ENCODE peak calls at places on chromosomes 12 and 14, in eight cellular contexts. One of them, this sample, is unnamed.

GRCh38 chr12:51819851-51820720 is 28.4 kb downstream of the FIGNL2 start:
- DNase-seq in midbrain: peak
- DNase-seq in NCI-H1092 treated with DMSO at 0.1 percent for 48 hours: peak
- DNase-seq in CD8-positive, alpha-beta memory T cell: no peak
- DNase-seq in lower lobe of right lung: peak
- DNase-seq in GM04504: no peak
- DNase-seq in stimulated activated CD4-positive, alpha-beta T cell treated with anti-CD3 and anti-CD28 coated beads, Interleukin-4, amount 100 ng/mL, for 48 hours: peak
- DNase-seq in T follicular helper cell: no peak
- DNase-seq in this sample: no peak

GRCh38 chr12:118357327-118358007 is 15.2 kb downstream of the TAOK3 start:
- DNase-seq in NCI-H1092 treated with DMSO at 0.1 percent for 48 hours: peak
- DNase-seq in T follicular helper cell: peak
- DNase-seq in CD8-positive, alpha-beta memory T cell: peak
- DNase-seq in midbrain: peak
- DNase-seq in GM04504: no peak
- DNase-seq in stimulated activated CD4-positive, alpha-beta T cell treated with anti-CD3 and anti-CD28 coated beads, Interleukin-4, amount 100 ng/mL, for 48 hours: no peak
- DNase-seq in lower lobe of right lung: no peak
- DNase-seq in this sample: peak

GRCh38 chr12:25352078-25352918 is 101.6 kb upstream of the KRAS start:
- DNase-seq in NCI-H1092 treated with DMSO at 0.1 percent for 48 hours: no peak
- DNase-seq in stimulated activated CD4-positive, alpha-beta T cell treated with anti-CD3 and anti-CD28 coated beads, Interleukin-4, amount 100 ng/mL, for 48 hours: no peak
- DNase-seq in T follicular helper cell: no peak
- DNase-seq in lower lobe of right lung: no peak
- DNase-seq in GM04504: no peak
- DNase-seq in midbrain: no peak
- DNase-seq in CD8-positive, alpha-beta memory T cell: no peak
- DNase-seq in this sample: no peak

GRCh38 chr14:101704140-101704539 is 57.4 kb upstream of the PPP2R5C start:
- DNase-seq in stimulated activated CD4-positive, alpha-beta T cell treated with anti-CD3 and anti-CD28 coated beads, Interleukin-4, amount 100 ng/mL, for 48 hours: no peak
- DNase-seq in CD8-positive, alpha-beta memory T cell: no peak
- DNase-seq in T follicular helper cell: no peak
- DNase-seq in midbrain: no peak
- DNase-seq in lower lobe of right lung: no peak
- DNase-seq in GM04504: no peak
- DNase-seq in NCI-H1092 treated with DMSO at 0.1 percent for 48 hours: no peak
- DNase-seq in this sample: no peak

GRCh38 chr14:24310666-24311604 is at the start of gene LTB4R:
- DNase-seq in T follicular helper cell: peak
- DNase-seq in stimulated activated CD4-positive, alpha-beta T cell treated with anti-CD3 and anti-CD28 coated beads, Interleukin-4, amount 100 ng/mL, for 48 hours: no peak
- DNase-seq in midbrain: peak
- DNase-seq in CD8-positive, alpha-beta memory T cell: peak
- DNase-seq in NCI-H1092 treated with DMSO at 0.1 percent for 48 hours: no peak
- DNase-seq in lower lobe of right lung: peak
- DNase-seq in GM04504: peak
- DNase-seq in this sample: peak

GRCh38 chr12:67720383-67720856 is 71.9 kb downstream of the DYRK2 start:
- DNase-seq in NCI-H1092 treated with DMSO at 0.1 percent for 48 hours: no peak
- DNase-seq in midbrain: peak
- DNase-seq in stimulated activated CD4-positive, alpha-beta T cell treated with anti-CD3 and anti-CD28 coated beads, Interleukin-4, amount 100 ng/mL, for 48 hours: no peak
- DNase-seq in CD8-positive, alpha-beta memory T cell: no peak
- DNase-seq in T follicular helper cell: no peak
- DNase-seq in lower lobe of right lung: no peak
- DNase-seq in GM04504: peak
- DNase-seq in this sample: no peak

GRCh38 chr12:95605875-95606274 is 54.6 kb upstream of the USP44 start:
- DNase-seq in stimulated activated CD4-positive, alpha-beta T cell treated with anti-CD3 and anti-CD28 coated beads, Interleukin-4, amount 100 ng/mL, for 48 hours: no peak
- DNase-seq in T follicular helper cell: no peak
- DNase-seq in midbrain: no peak
- DNase-seq in NCI-H1092 treated with DMSO at 0.1 percent for 48 hours: no peak
- DNase-seq in lower lobe of right lung: no peak
- DNase-seq in CD8-positive, alpha-beta memory T cell: no peak
- DNase-seq in GM04504: no peak
- DNase-seq in this sample: no peak

GRCh38 chr14:39265032-39265431 is 31.3 kb downstream of the MIA2 start:
- DNase-seq in NCI-H1092 treated with DMSO at 0.1 percent for 48 hours: peak
- DNase-seq in T follicular helper cell: no peak
- DNase-seq in midbrain: no peak
- DNase-seq in CD8-positive, alpha-beta memory T cell: no peak
- DNase-seq in GM04504: no peak
- DNase-seq in stimulated activated CD4-positive, alpha-beta T cell treated with anti-CD3 and anti-CD28 coated beads, Interleukin-4, amount 100 ng/mL, for 48 hours: no peak
- DNase-seq in lower lobe of right lung: no peak
- DNase-seq in this sample: no peak

GRCh38 chr12:66829660-66830325 is 150.9 kb upstream of the GRIP1 start:
- DNase-seq in midbrain: no peak
- DNase-seq in stimulated activated CD4-positive, alpha-beta T cell treated with anti-CD3 and anti-CD28 coated beads, Interleukin-4, amount 100 ng/mL, for 48 hours: no peak
- DNase-seq in CD8-positive, alpha-beta memory T cell: peak
- DNase-seq in T follicular helper cell: no peak
- DNase-seq in NCI-H1092 treated with DMSO at 0.1 percent for 48 hours: no peak
- DNase-seq in GM04504: no peak
- DNase-seq in lower lobe of right lung: no peak
- DNase-seq in this sample: no peak

GRCh38 chr14:35155962-35156361 is 33.6 kb downstream of the PRORP start:
- DNase-seq in GM04504: no peak
- DNase-seq in NCI-H1092 treated with DMSO at 0.1 percent for 48 hours: no peak
- DNase-seq in stimulated activated CD4-positive, alpha-beta T cell treated with anti-CD3 and anti-CD28 coated beads, Interleukin-4, amount 100 ng/mL, for 48 hours: no peak
- DNase-seq in midbrain: no peak
- DNase-seq in CD8-positive, alpha-beta memory T cell: no peak
- DNase-seq in T follicular helper cell: no peak
- DNase-seq in lower lobe of right lung: no peak
- DNase-seq in this sample: no peak

GRCh38 chr12:14769462-14769836 is 33.8 kb downstream of the WBP11 start:
- DNase-seq in GM04504: no peak
- DNase-seq in midbrain: no peak
- DNase-seq in T follicular helper cell: no peak
- DNase-seq in lower lobe of right lung: peak
- DNase-seq in CD8-positive, alpha-beta memory T cell: no peak
- DNase-seq in NCI-H1092 treated with DMSO at 0.1 percent for 48 hours: no peak
- DNase-seq in stimulated activated CD4-positive, alpha-beta T cell treated with anti-CD3 and anti-CD28 coated beads, Interleukin-4, amount 100 ng/mL, for 48 hours: peak
- DNase-seq in this sample: peak

This sample was measured in T-cell.